ENCODE peak calls at places on chromosomes 6 and 20, in six cellular contexts. One of them, this sample, is unnamed.

GRCh38 chr6:31711233-31711632 is 3.9 kb upstream of the LY6G6D start:
- DNase-seq in left ventricle myocardium inferior: no peak
- DNase-seq in pancreas: no peak
- DNase-seq in SJSA1: no peak
- DNase-seq in right cardiac atrium: no peak
- DNase-seq in CD8-positive, alpha-beta memory T cell: no peak
- DNase-seq in this sample: no peak

GRCh38 chr6:96787846-96788580 is 49.3 kb downstream of the GPR63 start:
- DNase-seq in right cardiac atrium: no peak
- DNase-seq in pancreas: no peak
- DNase-seq in left ventricle myocardium inferior: no peak
- DNase-seq in CD8-positive, alpha-beta memory T cell: no peak
- DNase-seq in SJSA1: no peak
- DNase-seq in this sample: no peak

GRCh38 chr6:150143521-150144293 is 863 bp downstream of the PPP1R14C start:
- DNase-seq in right cardiac atrium: peak; percentile 52
- DNase-seq in CD8-positive, alpha-beta memory T cell: no peak
- DNase-seq in pancreas: no peak
- DNase-seq in SJSA1: no peak
- DNase-seq in left ventricle myocardium inferior: peak; percentile 33
- DNase-seq in this sample: peak; percentile 43

GRCh38 chr6:50850223-50850751 is 31.6 kb downstream of the TFAP2B start:
- DNase-seq in right cardiac atrium: no peak
- DNase-seq in CD8-positive, alpha-beta memory T cell: no peak
- DNase-seq in SJSA1: no peak
- DNase-seq in pancreas: peak; percentile 16
- DNase-seq in left ventricle myocardium inferior: no peak
- DNase-seq in this sample: no peak

GRCh38 chr20:64194269-64194668 is 30.0 kb downstream of the MYT1 start:
- DNase-seq in left ventricle myocardium inferior: no peak
- DNase-seq in CD8-positive, alpha-beta memory T cell: no peak
- DNase-seq in pancreas: no peak
- DNase-seq in SJSA1: no peak
- DNase-seq in right cardiac atrium: no peak
- DNase-seq in this sample: no peak

GRCh38 chr6:136592930-136593673 is 42.9 kb upstream of the MAP7 start:
- DNase-seq in left ventricle myocardium inferior: no peak
- DNase-seq in SJSA1: no peak
- DNase-seq in pancreas: no peak
- DNase-seq in CD8-positive, alpha-beta memory T cell: no peak
- DNase-seq in right cardiac atrium: no peak
- DNase-seq in this sample: no peak

GRCh38 chr20:6622041-6622440 is 145.4 kb upstream of the BMP2 start:
- DNase-seq in right cardiac atrium: no peak
- DNase-seq in SJSA1: no peak
- DNase-seq in pancreas: no peak
- DNase-seq in CD8-positive, alpha-beta memory T cell: no peak
- DNase-seq in left ventricle myocardium inferior: no peak
- DNase-seq in this sample: no peak

GRCh38 chr6:163170294-163170883 is 244.1 kb upstream of the QKI start:
- DNase-seq in SJSA1: no peak
- DNase-seq in CD8-positive, alpha-beta memory T cell: no peak
- DNase-seq in left ventricle myocardium inferior: no peak
- DNase-seq in pancreas: no peak
- DNase-seq in right cardiac atrium: no peak
- DNase-seq in this sample: no peak

GRCh38 chr6:24495516-24495847 is 713 bp downstream of the ALDH5A1 start:
- DNase-seq in CD8-positive, alpha-beta memory T cell: no peak
- DNase-seq in left ventricle myocardium inferior: peak; percentile 49
- DNase-seq in pancreas: peak; percentile 76
- DNase-seq in right cardiac atrium: peak; percentile 84
- DNase-seq in SJSA1: no peak
- DNase-seq in this sample: peak; percentile 93

GRCh38 chr20:55200317-55200716 is 724.9 kb downstream of the DOK5 start:
- DNase-seq in right cardiac atrium: no peak
- DNase-seq in left ventricle myocardium inferior: no peak
- DNase-seq in pancreas: no peak
- DNase-seq in CD8-positive, alpha-beta memory T cell: no peak
- DNase-seq in SJSA1: no peak
- DNase-seq in this sample: no peak

GRCh38 chr20:3412600-3413392 is 5.3 kb upstream of the DNAAF9 start:
- DNase-seq in right cardiac atrium: no peak
- DNase-seq in left ventricle myocardium inferior: no peak
- DNase-seq in SJSA1: no peak
- DNase-seq in CD8-positive, alpha-beta memory T cell: no peak
- DNase-seq in pancreas: no peak
- DNase-seq in this sample: no peak

GRCh38 chr20:31811796-31812728 is 7.1 kb upstream of the MYLK2 start:
- DNase-seq in right cardiac atrium: peak; percentile 54
- DNase-seq in CD8-positive, alpha-beta memory T cell: no peak
- DNase-seq in pancreas: peak; percentile 26
- DNase-seq in left ventricle myocardium inferior: peak; percentile 39
- DNase-seq in SJSA1: peak; percentile 74
- DNase-seq in this sample: no peak

GRCh38 chr20:57283867-57284266 is 17.4 kb upstream of the BMP7 start:
- DNase-seq in left ventricle myocardium inferior: no peak
- DNase-seq in CD8-positive, alpha-beta memory T cell: no peak
- DNase-seq in SJSA1: no peak
- DNase-seq in pancreas: no peak
- DNase-seq in right cardiac atrium: no peak
- DNase-seq in this sample: peak; percentile 85

GRCh38 chr20:59177266-59178250 is 13.9 kb downstream of the ZNF831 start:
- DNase-seq in right cardiac atrium: no peak
- DNase-seq in SJSA1: no peak
- DNase-seq in pancreas: no peak
- DNase-seq in CD8-positive, alpha-beta memory T cell: peak; percentile 25
- DNase-seq in left ventricle myocardium inferior: no peak
- DNase-seq in this sample: no peak

GRCh38 chr6:30885481-30885998 is 1.2 kb downstream of the DDR1 start:
- DNase-seq in pancreas: peak; percentile 45
- DNase-seq in right cardiac atrium: no peak
- DNase-seq in left ventricle myocardium inferior: no peak
- DNase-seq in SJSA1: no peak
- DNase-seq in CD8-positive, alpha-beta memory T cell: peak; percentile 21
- DNase-seq in this sample: peak; percentile 52

GRCh38 chr6:110590821-110591351 is 114.5 kb upstream of the SLC22A16 start:
- DNase-seq in right cardiac atrium: no peak
- DNase-seq in left ventricle myocardium inferior: no peak
- DNase-seq in pancreas: no peak
- DNase-seq in SJSA1: peak; percentile 85
- DNase-seq in CD8-positive, alpha-beta memory T cell: no peak
- DNase-seq in this sample: no peak

GRCh38 chr6:72955666-72956065 is 269.6 kb downstream of the KHDC1L start:
- DNase-seq in SJSA1: no peak
- DNase-seq in left ventricle myocardium inferior: no peak
- DNase-seq in right cardiac atrium: peak; percentile 36
- DNase-seq in CD8-positive, alpha-beta memory T cell: no peak
- DNase-seq in pancreas: no peak
- DNase-seq in this sample: peak; percentile 41

GRCh38 chr20:58891076-58891685 is 38.7 kb downstream of the GNAS start:
- DNase-seq in left ventricle myocardium inferior: peak; percentile 86
- DNase-seq in pancreas: peak; percentile 84
- DNase-seq in SJSA1: no peak
- DNase-seq in right cardiac atrium: peak; percentile 91
- DNase-seq in CD8-positive, alpha-beta memory T cell: peak; percentile 77
- DNase-seq in this sample: peak; percentile 82

GRCh38 chr6:85403331-85404015 is 46.4 kb upstream of the NT5E start:
- DNase-seq in pancreas: no peak
- DNase-seq in SJSA1: peak; percentile 94
- DNase-seq in right cardiac atrium: no peak
- DNase-seq in left ventricle myocardium inferior: no peak
- DNase-seq in CD8-positive, alpha-beta memory T cell: no peak
- DNase-seq in this sample: no peak

GRCh38 chr20:24560571-24561485 is 91.4 kb downstream of the SYNDIG1 start:
- DNase-seq in CD8-positive, alpha-beta memory T cell: no peak
- DNase-seq in left ventricle myocardium inferior: no peak
- DNase-seq in SJSA1: no peak
- DNase-seq in right cardiac atrium: no peak
- DNase-seq in pancreas: no peak
- DNase-seq in this sample: no peak

GRCh38 chr6:53956068-53956711 is 155.1 kb upstream of the MLIP start:
- DNase-seq in SJSA1: peak; percentile 44
- DNase-seq in pancreas: peak; percentile 58
- DNase-seq in right cardiac atrium: peak; percentile 87
- DNase-seq in left ventricle myocardium inferior: peak; percentile 60
- DNase-seq in CD8-positive, alpha-beta memory T cell: no peak
- DNase-seq in this sample: peak; percentile 78

GRCh38 chr6:63672582-63673129 is 37.1 kb downstream of the PHF3 start:
- DNase-seq in pancreas: no peak
- DNase-seq in CD8-positive, alpha-beta memory T cell: no peak
- DNase-seq in right cardiac atrium: no peak
- DNase-seq in left ventricle myocardium inferior: no peak
- DNase-seq in SJSA1: no peak
- DNase-seq in this sample: no peak

GRCh38 chr6:12606616-12607015 is 110.0 kb upstream of the PHACTR1 start:
- DNase-seq in CD8-positive, alpha-beta memory T cell: no peak
- DNase-seq in pancreas: no peak
- DNase-seq in left ventricle myocardium inferior: no peak
- DNase-seq in SJSA1: no peak
- DNase-seq in right cardiac atrium: no peak
- DNase-seq in this sample: no peak

GRCh38 chr6:91132461-91132860 is 545.6 kb upstream of the MAP3K7 start:
- DNase-seq in left ventricle myocardium inferior: no peak
- DNase-seq in pancreas: no peak
- DNase-seq in SJSA1: no peak
- DNase-seq in right cardiac atrium: no peak
- DNase-seq in CD8-positive, alpha-beta memory T cell: no peak
- DNase-seq in this sample: no peak

GRCh38 chr6:74574794-74575193 is 631.1 kb downstream of the COL12A1 start:
- DNase-seq in CD8-positive, alpha-beta memory T cell: no peak
- DNase-seq in pancreas: no peak
- DNase-seq in SJSA1: peak; percentile 26
- DNase-seq in right cardiac atrium: no peak
- DNase-seq in left ventricle myocardium inferior: no peak
- DNase-seq in this sample: no peak

GRCh38 chr20:56893206-56893605 is 264.1 kb downstream of the TFAP2C start:
- DNase-seq in SJSA1: no peak
- DNase-seq in left ventricle myocardium inferior: no peak
- DNase-seq in CD8-positive, alpha-beta memory T cell: no peak
- DNase-seq in pancreas: no peak
- DNase-seq in right cardiac atrium: no peak
- DNase-seq in this sample: no peak

GRCh38 chr6:42075159-42075838 is 25.0 kb downstream of the TAF8 start:
- DNase-seq in CD8-positive, alpha-beta memory T cell: peak; percentile 33
- DNase-seq in pancreas: peak; percentile 66
- DNase-seq in SJSA1: peak; percentile 60
- DNase-seq in left ventricle myocardium inferior: peak; percentile 78
- DNase-seq in right cardiac atrium: peak; percentile 91
- DNase-seq in this sample: peak; percentile 97

GRCh38 chr6:167565884-167566491 is 241.1 kb downstream of the TTLL2 start:
- DNase-seq in CD8-positive, alpha-beta memory T cell: no peak
- DNase-seq in right cardiac atrium: peak; percentile 83
- DNase-seq in pancreas: no peak
- DNase-seq in left ventricle myocardium inferior: peak; percentile 54
- DNase-seq in SJSA1: peak; percentile 99
- DNase-seq in this sample: no peak

GRCh38 chr6:31878761-31879542 is at the start of gene SLC44A4:
- DNase-seq in SJSA1: no peak
- DNase-seq in left ventricle myocardium inferior: no peak
- DNase-seq in CD8-positive, alpha-beta memory T cell: no peak
- DNase-seq in pancreas: peak; percentile 49
- DNase-seq in right cardiac atrium: peak; percentile 19
- DNase-seq in this sample: peak; percentile 28

GRCh38 chr20:6756961-6757595 is 10.4 kb upstream of the BMP2 start:
- DNase-seq in left ventricle myocardium inferior: no peak
- DNase-seq in pancreas: peak; percentile 46
- DNase-seq in SJSA1: no peak
- DNase-seq in CD8-positive, alpha-beta memory T cell: no peak
- DNase-seq in right cardiac atrium: no peak
- DNase-seq in this sample: peak; percentile 5

GRCh38 chr20:48686238-48687096 is 141.3 kb downstream of the PREX1 start:
- DNase-seq in left ventricle myocardium inferior: peak; percentile 61
- DNase-seq in SJSA1: no peak
- DNase-seq in pancreas: no peak
- DNase-seq in right cardiac atrium: peak; percentile 85
- DNase-seq in CD8-positive, alpha-beta memory T cell: no peak
- DNase-seq in this sample: peak; percentile 33

GRCh38 chr6:166005846-166006592 is 161.6 kb downstream of the TBXT start:
- DNase-seq in pancreas: peak; percentile 63
- DNase-seq in right cardiac atrium: peak; percentile 85
- DNase-seq in left ventricle myocardium inferior: peak; percentile 66
- DNase-seq in CD8-positive, alpha-beta memory T cell: no peak
- DNase-seq in SJSA1: peak; percentile 44
- DNase-seq in this sample: peak; percentile 71

GRCh38 chr6:81366970-81367369 is 385.5 kb downstream of the TENT5A start:
- DNase-seq in SJSA1: no peak
- DNase-seq in pancreas: no peak
- DNase-seq in left ventricle myocardium inferior: no peak
- DNase-seq in CD8-positive, alpha-beta memory T cell: no peak
- DNase-seq in right cardiac atrium: no peak
- DNase-seq in this sample: no peak

GRCh38 chr6:55512904-55513303 is 66.1 kb downstream of the HMGCLL1 start:
- DNase-seq in pancreas: no peak
- DNase-seq in left ventricle myocardium inferior: no peak
- DNase-seq in SJSA1: no peak
- DNase-seq in right cardiac atrium: no peak
- DNase-seq in CD8-positive, alpha-beta memory T cell: no peak
- DNase-seq in this sample: no peak

GRCh38 chr6:52407467-52407866 is 12.7 kb upstream of the EFHC1 start:
- DNase-seq in CD8-positive, alpha-beta memory T cell: peak; percentile 38
- DNase-seq in left ventricle myocardium inferior: no peak
- DNase-seq in right cardiac atrium: no peak
- DNase-seq in pancreas: no peak
- DNase-seq in SJSA1: peak; percentile 47
- DNase-seq in this sample: no peak

GRCh38 chr6:56804996-56805395 is 149.9 kb upstream of the BEND6 start:
- DNase-seq in SJSA1: no peak
- DNase-seq in pancreas: no peak
- DNase-seq in left ventricle myocardium inferior: no peak
- DNase-seq in right cardiac atrium: no peak
- DNase-seq in CD8-positive, alpha-beta memory T cell: no peak
- DNase-seq in this sample: no peak
- H3K4me1 ChIP-seq in SJSA1: peaks cover 61% of the 10 kb centered on the region
- H3K4me1 ChIP-seq in pancreas: no peaks in the 10 kb centered on the region
- H3K4me1 ChIP-seq in left ventricle myocardium inferior: peaks cover 91% of the 10 kb centered on the region
- H3K4me1 ChIP-seq in right cardiac atrium: peaks cover 6% of the 10 kb centered on the region
- H3K4me1 ChIP-seq in CD8-positive, alpha-beta memory T cell: no peaks in the 10 kb centered on the region
- H3K4me1 ChIP-seq in this sample: peaks cover 11% of the 10 kb centered on the region

GRCh38 chr6:3809515-3809891 is 39.7 kb upstream of the FAM50B start:
- DNase-seq in right cardiac atrium: no peak
- DNase-seq in pancreas: no peak
- DNase-seq in CD8-positive, alpha-beta memory T cell: no peak
- DNase-seq in SJSA1: no peak
- DNase-seq in left ventricle myocardium inferior: no peak
- DNase-seq in this sample: no peak
- H3K4me1 ChIP-seq in right cardiac atrium: peaks cover 16% of the 10 kb centered on the region
- H3K4me1 ChIP-seq in pancreas: peaks cover 12% of the 10 kb centered on the region
- H3K4me1 ChIP-seq in CD8-positive, alpha-beta memory T cell: no peaks in the 10 kb centered on the region
- H3K4me1 ChIP-seq in SJSA1: peaks cover 67% of the 10 kb centered on the region
- H3K4me1 ChIP-seq in left ventricle myocardium inferior: peaks cover 47% of the 10 kb centered on the region
- H3K4me1 ChIP-seq in this sample: peaks cover 15% of the 10 kb centered on the region

GRCh38 chr20:33651562-33652048 is 10.5 kb upstream of the C20orf144 start:
- DNase-seq in CD8-positive, alpha-beta memory T cell: no peak
- DNase-seq in pancreas: no peak
- DNase-seq in SJSA1: no peak
- DNase-seq in left ventricle myocardium inferior: no peak
- DNase-seq in right cardiac atrium: no peak
- DNase-seq in this sample: no peak
- H3K4me1 ChIP-seq in CD8-positive, alpha-beta memory T cell: peaks cover 9% of the 10 kb centered on the region
- H3K4me1 ChIP-seq in pancreas: peaks cover 32% of the 10 kb centered on the region
- H3K4me1 ChIP-seq in SJSA1: peaks cover 7% of the 10 kb centered on the region
- H3K4me1 ChIP-seq in left ventricle myocardium inferior: peaks cover 49% of the 10 kb centered on the region
- H3K4me1 ChIP-seq in right cardiac atrium: peaks cover 9% of the 10 kb centered on the region
- H3K4me1 ChIP-seq in this sample: peaks cover 35% of the 10 kb centered on the region

GRCh38 chr20:49985157-49985556 is 2.4 kb downstream of the SNAI1 start:
- DNase-seq in SJSA1: peak; percentile 12
- DNase-seq in right cardiac atrium: no peak
- DNase-seq in pancreas: no peak
- DNase-seq in CD8-positive, alpha-beta memory T cell: no peak
- DNase-seq in left ventricle myocardium inferior: no peak
- DNase-seq in this sample: no peak
- H3K4me1 ChIP-seq in SJSA1: peaks cover 68% of the 10 kb centered on the region
- H3K4me1 ChIP-seq in right cardiac atrium: peaks cover 4% of the 10 kb centered on the region
- H3K4me1 ChIP-seq in pancreas: peaks cover 7% of the 10 kb centered on the region
- H3K4me1 ChIP-seq in CD8-positive, alpha-beta memory T cell: peaks cover 14% of the 10 kb centered on the region
- H3K4me1 ChIP-seq in left ventricle myocardium inferior: peaks cover 85% of the 10 kb centered on the region
- H3K4me1 ChIP-seq in this sample: peaks cover 77% of the 10 kb centered on the region